ENCODE peak calls at places on chromosome 10, in ten cellular contexts. N is pancreas, G is neural progenitor cell, V is osteoblast, T is mammary epithelial cell, S is upper lobe of left lung, K is tibial artery, O is HepG2, X is cardiac muscle cell, M is lower lobe of right lung. F is an unnamed sample. For H3K36me3, the result is how much of the 10 kb centered on the place peaks cover.

GRCh38 chr10:103554488-103555320 is 61.2 kb downstream of the NEURL1 start:
- DNase-seq in S (no peak), X (peak), V (peak), O (peak), N (peak), M (peak), T (peak), G (peak), K (peak), F (no peak)

GRCh38 chr10:93461124-93461806 is 20.9 kb downstream of the MYOF start:
- DNase-seq in M (no peak), T (no peak), X (no peak), G (no peak), K (no peak), V (no peak), O (no peak), S (no peak), N (no peak), F (no peak)

GRCh38 chr10:123665371-123666286 is 526 bp upstream of the GPR26 start:
- DNase-seq in M (no peak), K (no peak), V (no peak), G (peak), T (no peak), N (no peak), O (no peak), X (no peak), S (no peak), F (no peak)

GRCh38 chr10:70476249-70477035 is 2.1 kb upstream of the PALD1 start:
- DNase-seq in V (peak), G (peak), S (no peak), N (no peak), T (no peak), O (no peak), K (no peak), X (no peak), M (no peak), F (no peak)

GRCh38 chr10:77267703-77268630 is 369.6 kb downstream of the KCNMA1 start:
- DNase-seq in M (no peak), O (no peak), X (no peak), T (no peak), G (no peak), V (peak), N (no peak), K (no peak), S (no peak), F (no peak)

GRCh38 chr10:49371967-49372366 is 23.9 kb downstream of the DRGX start:
- DNase-seq in M (no peak), X (no peak), T (no peak), G (no peak), S (peak), N (no peak), O (no peak), V (no peak), K (no peak), F (no peak)

GRCh38 chr10:33869089-33869488 is 534.6 kb upstream of the NRP1 start:
- DNase-seq in X (no peak), G (no peak), S (no peak), T (no peak), N (no peak), M (no peak), V (no peak), K (no peak), O (no peak), F (peak)

GRCh38 chr10:70498970-70499828 is 20.6 kb downstream of the PALD1 start:
- DNase-seq in K (no peak), T (no peak), X (no peak), G (peak), O (no peak), S (no peak), V (no peak), M (no peak), N (no peak), F (no peak)

GRCh38 chr10:80277567-80278250 is 11.7 kb downstream of the MAT1A start:
- DNase-seq in N (no peak), K (no peak), G (no peak), M (no peak), S (no peak), T (no peak), X (no peak), V (no peak), O (no peak), F (no peak)

GRCh38 chr10:79135790-79136189 is 67.0 kb downstream of the ZMIZ1 start:
- DNase-seq in N (no peak), O (no peak), T (no peak), G (no peak), X (no peak), M (no peak), V (no peak), S (no peak), K (no peak), F (no peak)

GRCh38 chr10:71555087-71555728 is 158.5 kb downstream of the CDH23 start:
- DNase-seq in O (no peak), S (no peak), X (no peak), G (no peak), V (peak), K (no peak), T (no peak), M (peak), N (no peak), F (no peak)

GRCh38 chr10:7686351-7687171 is 16.6 kb upstream of the ITIH2 start:
- DNase-seq in V (no peak), N (no peak), T (no peak), X (no peak), G (no peak), O (peak), K (no peak), M (peak), S (peak), F (no peak)

GRCh38 chr10:124640538-124641231 is 103.5 kb downstream of the FAM53B start:
- DNase-seq in N (no peak), T (peak), V (no peak), K (no peak), O (no peak), X (peak), M (peak), G (peak), S (peak), F (no peak)

GRCh38 chr10:114257488-114257887 is 18.4 kb downstream of the VWA2 start:
- DNase-seq in N (no peak), V (no peak), O (no peak), S (no peak), X (no peak), G (no peak), K (no peak), M (no peak), T (no peak), F (no peak)

GRCh38 chr10:76026931-76027330 is 595.5 kb downstream of the LRMDA start:
- DNase-seq in N (no peak), S (no peak), T (no peak), M (no peak), V (no peak), K (no peak), O (no peak), G (no peak), X (no peak), F (no peak)

GRCh38 chr10:30639946-30640786 is 10.6 kb upstream of the LYZL2 start:
- DNase-seq in G (peak), S (no peak), K (no peak), T (peak), O (peak), M (no peak), N (no peak), X (peak), V (peak), F (peak)

GRCh38 chr10:31698169-31698890 is 230.3 kb downstream of the ARHGAP12 start:
- DNase-seq in K (peak), X (peak), V (peak), G (no peak), M (no peak), S (peak), T (no peak), O (no peak), N (no peak), F (peak)

GRCh38 chr10:83848696-83849095 is 290.6 kb upstream of the GHITM start:
- DNase-seq in M (no peak), V (no peak), T (no peak), K (no peak), S (no peak), X (no peak), O (no peak), N (no peak), G (no peak), F (no peak)

GRCh38 chr10:6721480-6721879 is 141.4 kb upstream of the PRKCQ start:
- DNase-seq in N (no peak), V (peak), O (no peak), K (no peak), M (no peak), S (no peak), T (peak), X (peak), G (no peak), F (peak)

GRCh38 chr10:75438275-75438674 is 6.9 kb downstream of the LRMDA start:
- DNase-seq in N (no peak), S (no peak), M (no peak), V (no peak), K (no peak), X (no peak), O (peak), G (no peak), T (no peak), F (no peak)

GRCh38 chr10:23439452-23439919 is 611 bp downstream of the OTUD1 start:
- DNase-seq in T (no peak), V (peak), G (peak), K (no peak), M (no peak), O (no peak), S (no peak), N (no peak), X (peak), F (no peak)

GRCh38 chr10:103814626-103815370 is 40.6 kb downstream of the SH3PXD2A start:
- DNase-seq in O (no peak), T (no peak), G (no peak), N (no peak), X (no peak), S (no peak), K (no peak), V (no peak), M (no peak), F (no peak)

GRCh38 chr10:97336942-97337719 is 2.6 kb upstream of the FRAT2 start:
- DNase-seq in G (peak), S (peak), X (no peak), N (peak), K (no peak), V (no peak), O (no peak), T (peak), M (no peak), F (no peak)

GRCh38 chr10:99526861-99527504 is 5.8 kb upstream of the NKX2-3 start:
- DNase-seq in K (no peak), S (no peak), O (no peak), G (peak), M (no peak), V (peak), T (no peak), X (no peak), N (no peak), F (no peak)

GRCh38 chr10:129532838-129533237 is 65.8 kb downstream of the MGMT start:
- DNase-seq in X (no peak), S (no peak), M (peak), G (no peak), V (peak), T (no peak), O (no peak), K (peak), N (no peak), F (no peak)

GRCh38 chr10:61662794-61663259 is at the start of gene CABCOCO1:
- DNase-seq in N (peak), X (peak), V (peak), G (peak), M (peak), S (peak), T (peak), O (no peak), K (peak), F (no peak)

GRCh38 chr10:62258926-62259325 is 9.7 kb downstream of the RTKN2 start:
- DNase-seq in K (no peak), S (no peak), T (peak), M (no peak), V (no peak), G (no peak), O (no peak), N (no peak), X (no peak), F (no peak)

GRCh38 chr10:126060232-126060935 is 164.0 kb downstream of the FANK1 start:
- DNase-seq in V (peak), G (no peak), S (no peak), X (peak), K (peak), N (no peak), T (no peak), M (no peak), O (no peak), F (peak)

GRCh38 chr10:119209736-119210355 is 2.5 kb downstream of the GRK5 start:
- DNase-seq in N (no peak), X (peak), K (no peak), O (no peak), G (no peak), T (no peak), V (no peak), S (no peak), M (no peak), F (no peak)
- H3K4me3 ChIP-seq in N (no peak), X (peak), K (peak), O (peak), G (peak), T (no peak), V (peak), S (no peak), M (peak), F (peak)

GRCh38 chr10:110285501-110285900 is 19.2 kb downstream of the SMNDC1 start:
- DNase-seq in V (no peak), M (no peak), K (no peak), T (no peak), S (no peak), O (no peak), X (no peak), G (no peak), N (no peak), F (no peak)
- TF ChIP-seq CTCF in V (no peak), M (no peak), K (no peak), T (no peak), S (no peak), O (no peak), X (no peak), G (no peak), N (no peak), F (no peak)

GRCh38 chr10:132746801-132747625 is 38.9 kb downstream of the NKX6-2 start:
- DNase-seq in T (no peak), V (no peak), N (no peak), X (no peak), M (no peak), O (no peak), G (peak), K (no peak), S (no peak), F (no peak)

GRCh38 chr10:132749428-132749780 is 36.5 kb downstream of the NKX6-2 start:
- DNase-seq in X (no peak), G (no peak), V (no peak), N (no peak), S (no peak), T (no peak), O (no peak), M (no peak), K (no peak), F (no peak)

GRCh38 chr10:132748135-132748534 is 37.8 kb downstream of the NKX6-2 start:
- DNase-seq in T (no peak), X (no peak), N (no peak), O (no peak), V (no peak), K (no peak), M (no peak), G (no peak), S (no peak), F (no peak)

GRCh38 chr10:132750936-132751335 is 35.0 kb downstream of the NKX6-2 start:
- DNase-seq in N (no peak), K (no peak), S (no peak), X (no peak), G (no peak), V (no peak), T (no peak), O (no peak), M (no peak), F (no peak)

GRCh38 chr10:132748545-132749427 is 37.2 kb downstream of the NKX6-2 start:
- DNase-seq in N (no peak), S (no peak), V (no peak), M (no peak), K (no peak), G (no peak), T (no peak), O (no peak), X (no peak), F (no peak)
- H3K36me3 ChIP-seq in N (under half), S (under half), V (under half), M (under half), K (under half), G (under half), T (under half), O (under half), X (under half), F (under half)

GRCh38 chr10:88041243-88042161 is 178.1 kb downstream of the PTEN start:
- DNase-seq in T (no peak), X (peak), G (no peak), M (no peak), O (no peak), N (no peak), S (no peak), K (no peak), V (no peak), F (no peak)
- H3K4me3 ChIP-seq in T (no peak), X (no peak), G (no peak), M (peak), O (no peak), N (no peak), S (no peak), K (no peak), V (no peak), F (no peak)

GRCh38 chr10:87816163-87816841 is 1.7 kb downstream of the ATAD1 start:
- DNase-seq in V (no peak), S (no peak), N (no peak), O (no peak), G (no peak), X (no peak), K (no peak), M (no peak), T (no peak), F (no peak)
- TF ChIP-seq CTCF in V (peak), S (no peak), N (no peak), O (no peak), G (peak), X (no peak), K (no peak), M (no peak), T (peak), F (peak)

DNA sequence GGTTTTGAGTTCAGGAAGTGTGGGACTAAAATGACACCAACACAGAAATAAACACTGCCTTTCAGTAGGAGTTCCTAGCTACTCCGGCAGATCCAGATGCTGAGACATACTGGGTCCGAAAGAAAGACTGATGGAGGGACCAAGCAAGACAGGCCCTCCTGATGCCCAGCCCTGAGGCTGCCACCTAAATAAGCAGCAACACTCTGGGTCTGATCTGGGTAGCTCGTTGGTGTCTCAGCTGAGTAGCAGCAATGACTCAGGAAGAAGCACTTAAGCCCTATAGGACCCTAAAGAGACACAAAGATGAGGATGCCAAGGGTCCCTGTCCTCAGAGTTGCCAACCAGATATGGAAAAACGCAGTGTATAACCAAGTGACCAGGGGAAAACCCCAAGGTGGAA is 190.7 kb downstream of the FAM107B start:
- DNase-seq in O (no peak), G (no peak), S (no peak), V (no peak), X (no peak), T (no peak), K (no peak), N (no peak), M (no peak), F (no peak)
- H3K36me3 ChIP-seq in O (under half), G (under half), S (under half), V (under half), X (under half), T (under half), K (under half), N (under half), M (under half), F (under half)

GRCh38 chr10:122513053-122513452 is 47.5 kb upstream of the DMBT1 start:
- DNase-seq in M (no peak), X (no peak), V (no peak), T (no peak), S (no peak), G (no peak), K (no peak), O (no peak), N (no peak), F (no peak)
- H3K4me3 ChIP-seq in M (no peak), X (no peak), V (no peak), T (no peak), S (no peak), G (no peak), K (no peak), O (no peak), N (no peak), F (no peak)

GRCh38 chr10:81348003-81348402 is 527.0 kb upstream of the NRG3 start:
- DNase-seq in N (no peak), O (no peak), T (no peak), M (no peak), X (no peak), G (no peak), V (no peak), K (no peak), S (no peak), F (no peak)
- TF ChIP-seq CTCF in N (no peak), O (no peak), T (no peak), M (no peak), X (no peak), G (no peak), V (no peak), K (no peak), S (no peak), F (no peak)

GRCh38 chr10:109821672-109822071 is 101.6 kb downstream of the XPNPEP1 start:
- DNase-seq in T (no peak), K (no peak), G (no peak), N (no peak), V (no peak), O (no peak), M (no peak), S (no peak), X (no peak), F (no peak)
- H3K36me3 ChIP-seq in T (under half), K (under half), G (under half), N (under half), V (under half), O (under half), M (under half), S (under half), X (under half), F (under half)

GRCh38 chr10:28304032-28304571 is 1.2 kb upstream of the MPP7 start:
- DNase-seq in K (no peak), N (no peak), V (no peak), S (no peak), O (no peak), M (no peak), X (no peak), G (no peak), T (no peak), F (no peak)
- H3K4me3 ChIP-seq in K (no peak), N (no peak), V (no peak), S (no peak), O (no peak), M (peak), X (peak), G (peak), T (no peak), F (no peak)